ENCODE peak calls at places on chromosome 20, in ten cellular contexts. One of them, this sample, is unnamed.

GRCh38 chr20:63475209-63475608 is 2.8 kb upstream of the KCNQ2 start:
- DNase-seq in fibroblast of lung: peak
- DNase-seq in left ventricle myocardium inferior: no peak
- DNase-seq in caudate nucleus: no peak
- DNase-seq in astrocyte: peak
- DNase-seq in body of pancreas: no peak
- DNase-seq in CD8-positive, alpha-beta memory T cell: no peak
- DNase-seq in PC-3: no peak
- DNase-seq in epithelial cell of prostate: no peak
- DNase-seq in upper lobe of right lung: no peak
- DNase-seq in this sample: no peak

GRCh38 chr20:52840041-52840440 is 132.1 kb upstream of the TSHZ2 start:
- DNase-seq in fibroblast of lung: no peak
- DNase-seq in left ventricle myocardium inferior: no peak
- DNase-seq in caudate nucleus: no peak
- DNase-seq in astrocyte: no peak
- DNase-seq in body of pancreas: no peak
- DNase-seq in CD8-positive, alpha-beta memory T cell: no peak
- DNase-seq in PC-3: no peak
- DNase-seq in epithelial cell of prostate: no peak
- DNase-seq in upper lobe of right lung: no peak
- DNase-seq in this sample: no peak

GRCh38 chr20:20012517-20012916 is 4.6 kb upstream of the NAA20 start:
- DNase-seq in fibroblast of lung: no peak
- DNase-seq in left ventricle myocardium inferior: no peak
- DNase-seq in caudate nucleus: no peak
- DNase-seq in astrocyte: no peak
- DNase-seq in body of pancreas: no peak
- DNase-seq in CD8-positive, alpha-beta memory T cell: no peak
- DNase-seq in PC-3: no peak
- DNase-seq in epithelial cell of prostate: no peak
- DNase-seq in upper lobe of right lung: no peak
- DNase-seq in this sample: no peak

GRCh38 chr20:33686984-33687366 is 790 bp upstream of the E2F1 start:
- DNase-seq in fibroblast of lung: no peak
- DNase-seq in left ventricle myocardium inferior: no peak
- DNase-seq in caudate nucleus: no peak
- DNase-seq in astrocyte: no peak
- DNase-seq in body of pancreas: no peak
- DNase-seq in CD8-positive, alpha-beta memory T cell: no peak
- DNase-seq in PC-3: no peak
- DNase-seq in epithelial cell of prostate: no peak
- DNase-seq in upper lobe of right lung: no peak
- DNase-seq in this sample: no peak

GRCh38 chr20:48875233-48875913 is 46.1 kb upstream of the ARFGEF2 start:
- DNase-seq in fibroblast of lung: no peak
- DNase-seq in left ventricle myocardium inferior: no peak
- DNase-seq in caudate nucleus: no peak
- DNase-seq in astrocyte: no peak
- DNase-seq in body of pancreas: no peak
- DNase-seq in CD8-positive, alpha-beta memory T cell: no peak
- DNase-seq in PC-3: no peak
- DNase-seq in epithelial cell of prostate: no peak
- DNase-seq in upper lobe of right lung: no peak
- DNase-seq in this sample: no peak

GRCh38 chr20:15396900-15397299 is 1059.5 kb upstream of the FLRT3 start:
- DNase-seq in fibroblast of lung: no peak
- DNase-seq in left ventricle myocardium inferior: no peak
- DNase-seq in caudate nucleus: no peak
- DNase-seq in astrocyte: no peak
- DNase-seq in body of pancreas: no peak
- DNase-seq in CD8-positive, alpha-beta memory T cell: no peak
- DNase-seq in PC-3: no peak
- DNase-seq in epithelial cell of prostate: no peak
- DNase-seq in upper lobe of right lung: no peak
- DNase-seq in this sample: no peak

GRCh38 chr20:16028923-16029322 is 544.3 kb downstream of the KIF16B start:
- DNase-seq in fibroblast of lung: no peak
- DNase-seq in left ventricle myocardium inferior: no peak
- DNase-seq in caudate nucleus: no peak
- DNase-seq in astrocyte: no peak
- DNase-seq in body of pancreas: no peak
- DNase-seq in CD8-positive, alpha-beta memory T cell: no peak
- DNase-seq in PC-3: no peak
- DNase-seq in epithelial cell of prostate: no peak
- DNase-seq in upper lobe of right lung: no peak
- DNase-seq in this sample: no peak

GRCh38 chr20:33431797-33432381 is 11.7 kb downstream of the SNTA1 start:
- DNase-seq in fibroblast of lung: no peak
- DNase-seq in left ventricle myocardium inferior: peak
- DNase-seq in caudate nucleus: peak
- DNase-seq in astrocyte: no peak
- DNase-seq in body of pancreas: no peak
- DNase-seq in CD8-positive, alpha-beta memory T cell: no peak
- DNase-seq in PC-3: no peak
- DNase-seq in epithelial cell of prostate: no peak
- DNase-seq in upper lobe of right lung: no peak
- DNase-seq in this sample: no peak

GRCh38 chr20:48797275-48797825 is 30.4 kb downstream of the PREX1 start:
- DNase-seq in fibroblast of lung: no peak
- DNase-seq in left ventricle myocardium inferior: peak
- DNase-seq in caudate nucleus: peak
- DNase-seq in astrocyte: no peak
- DNase-seq in body of pancreas: no peak
- DNase-seq in CD8-positive, alpha-beta memory T cell: no peak
- DNase-seq in PC-3: no peak
- DNase-seq in epithelial cell of prostate: no peak
- DNase-seq in upper lobe of right lung: peak
- DNase-seq in this sample: no peak

GRCh38 chr20:32052792-32053362 is 835 bp downstream of the HCK start:
- DNase-seq in fibroblast of lung: no peak
- DNase-seq in left ventricle myocardium inferior: peak
- DNase-seq in caudate nucleus: no peak
- DNase-seq in astrocyte: no peak
- DNase-seq in body of pancreas: peak
- DNase-seq in CD8-positive, alpha-beta memory T cell: no peak
- DNase-seq in PC-3: no peak
- DNase-seq in epithelial cell of prostate: no peak
- DNase-seq in upper lobe of right lung: peak
- DNase-seq in this sample: no peak

GRCh38 chr20:57147185-57147584 is 119.3 kb downstream of the BMP7 start:
- DNase-seq in fibroblast of lung: no peak
- DNase-seq in left ventricle myocardium inferior: no peak
- DNase-seq in caudate nucleus: no peak
- DNase-seq in astrocyte: no peak
- DNase-seq in body of pancreas: no peak
- DNase-seq in CD8-positive, alpha-beta memory T cell: no peak
- DNase-seq in PC-3: no peak
- DNase-seq in epithelial cell of prostate: no peak
- DNase-seq in upper lobe of right lung: no peak
- DNase-seq in this sample: no peak

GRCh38 chr20:57148266-57148665 is 118.2 kb downstream of the BMP7 start:
- DNase-seq in fibroblast of lung: no peak
- DNase-seq in left ventricle myocardium inferior: no peak
- DNase-seq in caudate nucleus: no peak
- DNase-seq in astrocyte: no peak
- DNase-seq in body of pancreas: no peak
- DNase-seq in CD8-positive, alpha-beta memory T cell: no peak
- DNase-seq in PC-3: no peak
- DNase-seq in epithelial cell of prostate: no peak
- DNase-seq in upper lobe of right lung: no peak
- DNase-seq in this sample: no peak

GRCh38 chr20:57153238-57153905 is 113.1 kb downstream of the BMP7 start:
- DNase-seq in fibroblast of lung: no peak
- DNase-seq in left ventricle myocardium inferior: no peak
- DNase-seq in caudate nucleus: no peak
- DNase-seq in astrocyte: no peak
- DNase-seq in body of pancreas: no peak
- DNase-seq in CD8-positive, alpha-beta memory T cell: no peak
- DNase-seq in PC-3: no peak
- DNase-seq in epithelial cell of prostate: no peak
- DNase-seq in upper lobe of right lung: no peak
- DNase-seq in this sample: no peak

GRCh38 chr20:57146155-57146554 is 120.3 kb downstream of the BMP7 start:
- DNase-seq in fibroblast of lung: no peak
- DNase-seq in left ventricle myocardium inferior: no peak
- DNase-seq in caudate nucleus: no peak
- DNase-seq in astrocyte: no peak
- DNase-seq in body of pancreas: no peak
- DNase-seq in CD8-positive, alpha-beta memory T cell: no peak
- DNase-seq in PC-3: no peak
- DNase-seq in epithelial cell of prostate: no peak
- DNase-seq in upper lobe of right lung: no peak
- DNase-seq in this sample: no peak

DNA sequence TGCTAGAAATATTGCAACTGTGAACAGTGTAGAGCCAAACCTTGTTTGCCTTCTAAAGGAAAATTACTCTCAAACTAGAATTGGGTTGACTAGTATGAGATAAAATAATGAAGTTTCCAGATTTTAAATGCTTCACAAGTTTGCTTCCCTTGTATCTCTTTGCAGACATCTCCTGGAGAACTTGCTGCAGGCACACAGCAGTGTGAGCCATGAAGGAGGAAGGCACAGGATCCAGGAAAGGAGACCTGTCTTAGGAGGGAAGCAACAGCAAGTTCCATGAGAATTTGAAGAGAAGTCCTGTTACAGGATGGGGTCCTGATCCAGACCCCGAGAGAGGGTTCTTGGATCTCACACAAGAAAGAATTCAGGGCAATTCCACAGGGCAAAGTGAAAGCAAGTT is 115.9 kb downstream of the BMP7 start:
- DNase-seq in fibroblast of lung: no peak
- DNase-seq in left ventricle myocardium inferior: no peak
- DNase-seq in caudate nucleus: no peak
- DNase-seq in astrocyte: no peak
- DNase-seq in body of pancreas: no peak
- DNase-seq in CD8-positive, alpha-beta memory T cell: no peak
- DNase-seq in PC-3: no peak
- DNase-seq in epithelial cell of prostate: no peak
- DNase-seq in upper lobe of right lung: peak
- DNase-seq in this sample: no peak
- H3K27ac ChIP-seq in fibroblast of lung: no peak
- H3K27ac ChIP-seq in left ventricle myocardium inferior: peak
- H3K27ac ChIP-seq in caudate nucleus: no peak
- H3K27ac ChIP-seq in astrocyte: no peak
- H3K27ac ChIP-seq in body of pancreas: no peak
- H3K27ac ChIP-seq in CD8-positive, alpha-beta memory T cell: no peak
- H3K27ac ChIP-seq in PC-3: no peak
- H3K27ac ChIP-seq in epithelial cell of prostate: no peak
- H3K27ac ChIP-seq in upper lobe of right lung: no peak
- H3K27ac ChIP-seq in this sample: no peak

DNA sequence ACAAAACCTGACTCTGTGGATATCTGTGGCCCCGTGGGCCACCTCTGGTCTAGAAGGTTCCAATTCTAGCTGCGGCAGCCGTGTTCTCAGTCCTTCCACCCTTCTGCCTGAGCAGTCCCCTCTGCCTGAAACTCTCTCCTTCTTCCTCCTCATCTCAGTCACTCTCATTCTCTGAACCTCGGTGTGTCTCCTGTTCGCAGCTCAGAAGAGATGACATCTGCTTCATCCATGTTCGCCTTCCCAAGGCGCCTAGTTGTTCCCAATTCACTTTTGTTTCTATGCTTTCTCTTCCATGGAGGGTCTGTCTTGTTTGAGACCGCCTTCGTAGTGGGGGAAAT is 95.5 kb downstream of the CEBPB start:
- DNase-seq in fibroblast of lung: no peak
- DNase-seq in left ventricle myocardium inferior: no peak
- DNase-seq in caudate nucleus: no peak
- DNase-seq in astrocyte: no peak
- DNase-seq in body of pancreas: no peak
- DNase-seq in CD8-positive, alpha-beta memory T cell: no peak
- DNase-seq in PC-3: no peak
- DNase-seq in epithelial cell of prostate: no peak
- DNase-seq in upper lobe of right lung: no peak
- DNase-seq in this sample: no peak
- H3K27ac ChIP-seq in fibroblast of lung: peak
- H3K27ac ChIP-seq in left ventricle myocardium inferior: peak
- H3K27ac ChIP-seq in caudate nucleus: peak
- H3K27ac ChIP-seq in astrocyte: peak
- H3K27ac ChIP-seq in body of pancreas: no peak
- H3K27ac ChIP-seq in CD8-positive, alpha-beta memory T cell: no peak
- H3K27ac ChIP-seq in PC-3: no peak
- H3K27ac ChIP-seq in epithelial cell of prostate: no peak
- H3K27ac ChIP-seq in upper lobe of right lung: peak
- H3K27ac ChIP-seq in this sample: no peak

DNA sequence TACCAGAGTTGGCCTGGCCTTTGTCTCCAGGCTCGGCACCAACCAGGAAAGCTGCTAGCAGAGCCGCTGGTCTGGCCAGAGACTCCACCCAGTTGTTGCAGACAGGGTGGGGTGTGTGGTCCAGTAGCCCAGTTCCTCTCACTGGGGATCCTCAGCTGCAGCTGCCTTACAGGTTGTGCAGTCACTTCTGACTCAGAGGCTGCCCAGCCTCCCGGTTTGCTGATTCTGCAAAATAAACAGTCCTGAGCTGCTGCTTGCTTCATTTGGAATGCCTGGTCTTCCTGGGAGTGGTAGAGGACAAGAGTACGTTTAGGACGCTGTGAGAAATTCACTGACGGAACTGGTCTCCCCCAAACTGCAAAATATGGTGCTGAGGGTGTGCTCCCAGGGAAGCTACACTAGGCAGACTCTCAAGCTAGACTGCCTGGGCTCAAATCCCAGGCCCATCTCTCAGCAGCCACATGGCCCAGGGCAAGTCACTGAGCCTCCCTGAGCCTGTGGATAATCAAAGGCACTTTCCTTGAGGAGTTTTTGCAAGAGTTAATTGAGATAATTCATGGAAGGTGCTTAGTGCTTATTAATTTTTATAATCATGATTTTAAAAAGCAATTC is 246.1 kb downstream of the TFAP2C start:
- DNase-seq in fibroblast of lung: peak
- DNase-seq in left ventricle myocardium inferior: no peak
- DNase-seq in caudate nucleus: no peak
- DNase-seq in astrocyte: peak
- DNase-seq in body of pancreas: no peak
- DNase-seq in CD8-positive, alpha-beta memory T cell: no peak
- DNase-seq in PC-3: peak
- DNase-seq in epithelial cell of prostate: peak
- DNase-seq in upper lobe of right lung: no peak
- DNase-seq in this sample: peak
- H3K27ac ChIP-seq in fibroblast of lung: no peak
- H3K27ac ChIP-seq in left ventricle myocardium inferior: no peak
- H3K27ac ChIP-seq in caudate nucleus: no peak
- H3K27ac ChIP-seq in astrocyte: no peak
- H3K27ac ChIP-seq in body of pancreas: no peak
- H3K27ac ChIP-seq in CD8-positive, alpha-beta memory T cell: no peak
- H3K27ac ChIP-seq in PC-3: peak
- H3K27ac ChIP-seq in epithelial cell of prostate: peak
- H3K27ac ChIP-seq in upper lobe of right lung: no peak
- H3K27ac ChIP-seq in this sample: no peak

GRCh38 chr20:1150218-1150617 is 31.8 kb downstream of the PSMF1 start:
- DNase-seq in fibroblast of lung: peak
- DNase-seq in left ventricle myocardium inferior: no peak
- DNase-seq in caudate nucleus: no peak
- DNase-seq in astrocyte: peak
- DNase-seq in body of pancreas: no peak
- DNase-seq in CD8-positive, alpha-beta memory T cell: no peak
- DNase-seq in PC-3: peak
- DNase-seq in epithelial cell of prostate: peak
- DNase-seq in upper lobe of right lung: no peak
- DNase-seq in this sample: no peak
- H3K27ac ChIP-seq in fibroblast of lung: no peak
- H3K27ac ChIP-seq in left ventricle myocardium inferior: no peak
- H3K27ac ChIP-seq in caudate nucleus: no peak
- H3K27ac ChIP-seq in astrocyte: no peak
- H3K27ac ChIP-seq in body of pancreas: no peak
- H3K27ac ChIP-seq in CD8-positive, alpha-beta memory T cell: no peak
- H3K27ac ChIP-seq in PC-3: no peak
- H3K27ac ChIP-seq in epithelial cell of prostate: no peak
- H3K27ac ChIP-seq in upper lobe of right lung: no peak
- H3K27ac ChIP-seq in this sample: no peak

This sample was measured in foreskin keratinocyte.